ENCODE peak calls at places on chromosomes 12 and 14, in nine cellular contexts. W is M059J; P is effector memory CD8-positive, alpha-beta T cell; Q is NB4; J is SK-N-DZ; T is B cell; F is activated CD4-positive, alpha-beta T cell treated with anti-CD3 and anti-CD28 coated beads, Interleukin-2, amount 10 ng/mL, durations not matched to agents 7 days and 5 days; K is CD4-positive, alpha-beta memory T cell; M is stimulated activated CD8-positive, alpha-beta memory T cell treated with anti-CD3 and anti-CD28 coated beads, Interleukin-15, amount 100 ng/mL, for 24 hours. C is an unnamed sample.

GRCh38 chr12:31471823-31472222 is 119.1 kb downstream of the DENND5B start:
- DNase-seq in W (no peak), P (no peak), Q (no peak), J (no peak), T (no peak), F (no peak), K (no peak), M (no peak), C (no peak)

GRCh38 chr14:60003991-60004390 is 84.0 kb downstream of the LRRC9 start:
- DNase-seq in W (no peak), P (no peak), Q (no peak), J (no peak), T (no peak), F (no peak), K (no peak), M (no peak), C (no peak)

GRCh38 chr12:3129301-3130052 is 52.3 kb downstream of the TSPAN9 start:
- DNase-seq in W (peak; percentile 92), P (no peak), Q (peak; percentile 94), J (no peak), T (no peak), F (peak; percentile 37), K (peak; percentile 15), M (no peak), C (no peak)

GRCh38 chr12:59787610-59788009 is 191.8 kb downstream of the SLC16A7 start:
- DNase-seq in W (no peak), P (no peak), Q (no peak), J (no peak), T (no peak), F (no peak), K (no peak), M (no peak), C (no peak)

GRCh38 chr14:51180577-51180976 is 59.5 kb upstream of the TMX1 start:
- DNase-seq in W (no peak), P (no peak), Q (no peak), J (no peak), T (peak; percentile 35), F (no peak), K (no peak), M (no peak), C (no peak)

GRCh38 chr12:11568155-11568761 is 81.2 kb upstream of the ETV6 start:
- DNase-seq in W (no peak), P (no peak), Q (no peak), J (no peak), T (no peak), F (no peak), K (no peak), M (no peak), C (no peak)

GRCh38 chr12:131388164-131388795 is 322.6 kb upstream of the SFSWAP start:
- DNase-seq in W (no peak), P (no peak), Q (no peak), J (no peak), T (no peak), F (no peak), K (no peak), M (no peak), C (no peak)

GRCh38 chr12:32211769-32212156 is 105.1 kb downstream of the BICD1 start:
- DNase-seq in W (no peak), P (no peak), Q (no peak), J (peak; percentile 85), T (no peak), F (no peak), K (no peak), M (no peak), C (no peak)

GRCh38 chr14:60819575-60819974 is 85.0 kb downstream of the MNAT1 start:
- DNase-seq in W (no peak), P (no peak), Q (no peak), J (no peak), T (no peak), F (no peak), K (no peak), M (no peak), C (no peak)

GRCh38 chr14:68978550-68978911 is 571 bp downstream of the ACTN1 start:
- DNase-seq in W (peak; percentile 59), P (no peak), Q (peak; percentile 68), J (peak; percentile 26), T (peak; percentile 16), F (peak; percentile 45), K (peak; percentile 36), M (no peak), C (peak; percentile 89)

GRCh38 chr12:93376436-93377251 is 1.1 kb upstream of the NUDT4 start:
- DNase-seq in W (peak; percentile 31), P (no peak), Q (peak; percentile 51), J (peak; percentile 32), T (no peak), F (no peak), K (no peak), M (no peak), C (no peak)

GRCh38 chr14:89121961-89122675 is 294.9 kb downstream of the FOXN3 start:
- DNase-seq in W (no peak), P (no peak), Q (no peak), J (peak; percentile 55), T (no peak), F (no peak), K (no peak), M (no peak), C (peak; percentile 48)

GRCh38 chr12:11622774-11623375 is 26.6 kb upstream of the ETV6 start:
- DNase-seq in W (no peak), P (no peak), Q (no peak), J (no peak), T (no peak), F (no peak), K (no peak), M (no peak), C (no peak)

GRCh38 chr12:52206309-52207040 is 14.7 kb upstream of the KRT80 start:
- DNase-seq in W (peak; percentile 64), P (no peak), Q (no peak), J (no peak), T (no peak), F (no peak), K (no peak), M (no peak), C (no peak)

GRCh38 chr12:93015970-93016751 is 87.1 kb upstream of the EEA1 start:
- DNase-seq in W (peak; percentile 8), P (no peak), Q (no peak), J (no peak), T (no peak), F (no peak), K (no peak), M (no peak), C (no peak)

GRCh38 chr12:25051171-25051570 is 102.3 kb upstream of the BCAT1 start:
- DNase-seq in W (no peak), P (no peak), Q (no peak), J (no peak), T (no peak), F (peak; percentile 12), K (no peak), M (no peak), C (no peak)

GRCh38 chr12:102964872-102965271 is 7.4 kb downstream of the ASCL1 start:
- DNase-seq in W (no peak), P (no peak), Q (no peak), J (no peak), T (peak; percentile 36), F (peak; percentile 17), K (no peak), M (no peak), C (no peak)

GRCh38 chr14:89337912-89338311 is 79.1 kb downstream of the FOXN3 start:
- DNase-seq in W (no peak), P (no peak), Q (no peak), J (no peak), T (no peak), F (no peak), K (no peak), M (no peak), C (no peak)

GRCh38 chr14:106491851-106492250 is 965.5 kb downstream of the TMEM121 start:
- DNase-seq in W (peak; percentile 1), P (no peak), Q (peak; percentile 7), J (peak; percentile 2), T (no peak), F (no peak), K (no peak), M (no peak), C (no peak)

GRCh38 chr14:24311837-24312615 is 724 bp downstream of the LTB4R start:
- DNase-seq in W (no peak), P (no peak), Q (peak; percentile 58), J (no peak), T (no peak), F (peak; percentile 29), K (peak; percentile 27), M (no peak), C (no peak)

GRCh38 chr14:56796259-56796658 is 14.0 kb downstream of the OTX2 start:
- DNase-seq in W (no peak), P (no peak), Q (no peak), J (no peak), T (no peak), F (no peak), K (no peak), M (no peak), C (no peak)

GRCh38 chr12:47356129-47356622 is 276.4 kb upstream of the AMIGO2 start:
- DNase-seq in W (no peak), P (no peak), Q (peak; percentile 43), J (no peak), T (peak; percentile 79), F (no peak), K (no peak), M (no peak), C (no peak)

GRCh38 chr12:46627686-46628085 is 198.1 kb downstream of the SLC38A4 start:
- DNase-seq in W (no peak), P (no peak), Q (no peak), J (no peak), T (no peak), F (no peak), K (no peak), M (no peak), C (no peak)

GRCh38 chr12:123748661-123749060 is 13.4 kb upstream of the DNAH10 start:
- DNase-seq in W (peak; percentile 81), P (no peak), Q (no peak), J (no peak), T (no peak), F (no peak), K (no peak), M (no peak), C (no peak)

GRCh38 chr12:115623764-115624334 is 653.6 kb downstream of the MED13L start:
- DNase-seq in W (no peak), P (no peak), Q (no peak), J (peak; percentile 99), T (no peak), F (no peak), K (no peak), M (no peak), C (no peak)

GRCh38 chr12:132471858-132472255 is 18.1 kb upstream of the FBRSL1 start:
- DNase-seq in W (no peak), P (no peak), Q (no peak), J (no peak), T (no peak), F (no peak), K (no peak), M (no peak), C (no peak)

GRCh38 chr14:20530771-20531571 is 25.6 kb downstream of the RNASE10 start:
- DNase-seq in W (peak; percentile 64), P (peak; percentile 63), Q (peak; percentile 90), J (peak; percentile 60), T (peak; percentile 78), F (peak; percentile 78), K (peak; percentile 52), M (peak; percentile 9), C (no peak)

GRCh38 chr12:39884616-39885125 is 221.2 kb downstream of the SLC2A13 start:
- DNase-seq in W (no peak), P (no peak), Q (no peak), J (no peak), T (no peak), F (no peak), K (no peak), M (no peak), C (no peak)

GRCh38 chr12:100075598-100075997 is 67.1 kb downstream of the BLTP3B start:
- DNase-seq in W (no peak), P (no peak), Q (no peak), J (no peak), T (no peak), F (no peak), K (no peak), M (no peak), C (no peak)

GRCh38 chr12:82950362-82950761 is 263.7 kb downstream of the TMTC2 start:
- DNase-seq in W (no peak), P (no peak), Q (no peak), J (no peak), T (no peak), F (no peak), K (no peak), M (no peak), C (no peak)

GRCh38 chr12:96192926-96193573 is 1.1 kb upstream of the ELK3 start:
- DNase-seq in W (no peak), P (no peak), Q (no peak), J (no peak), T (peak; percentile 26), F (no peak), K (no peak), M (no peak), C (no peak)

C was measured in osteocyte.